ENCODE peak calls at places on chromosomes 7 and 10, in six cellular contexts. One of them, this sample, is unnamed.

GRCh38 chr7:44338600-44338999 is 13.2 kb upstream of the CAMK2B start:
- DNase-seq in right cardiac atrium: no peak
- DNase-seq in stimulated activated CD4-positive, alpha-beta T cell treated with anti-CD3 and anti-CD28 coated beads, TNF-alpha, amount 100 ng/mL, for 24 hours: no peak
- DNase-seq in uterus: no peak
- DNase-seq in G401: no peak
- DNase-seq in astrocyte of the hippocampus: no peak
- DNase-seq in this sample: no peak

GRCh38 chr7:28502408-28502807 is 90.1 kb downstream of the CREB5 start:
- DNase-seq in astrocyte of the hippocampus: no peak
- DNase-seq in uterus: no peak
- DNase-seq in right cardiac atrium: no peak
- DNase-seq in stimulated activated CD4-positive, alpha-beta T cell treated with anti-CD3 and anti-CD28 coated beads, TNF-alpha, amount 100 ng/mL, for 24 hours: no peak
- DNase-seq in G401: no peak
- DNase-seq in this sample: no peak

GRCh38 chr7:77565917-77566316 is 28.8 kb downstream of the PTPN12 start:
- DNase-seq in right cardiac atrium: no peak
- DNase-seq in astrocyte of the hippocampus: no peak
- DNase-seq in uterus: no peak
- DNase-seq in stimulated activated CD4-positive, alpha-beta T cell treated with anti-CD3 and anti-CD28 coated beads, TNF-alpha, amount 100 ng/mL, for 24 hours: no peak
- DNase-seq in G401: no peak
- DNase-seq in this sample: no peak

GRCh38 chr7:5230272-5231067 is 40.4 kb downstream of the WIPI2 start:
- DNase-seq in right cardiac atrium: peak; percentile 28
- DNase-seq in G401: no peak
- DNase-seq in stimulated activated CD4-positive, alpha-beta T cell treated with anti-CD3 and anti-CD28 coated beads, TNF-alpha, amount 100 ng/mL, for 24 hours: no peak
- DNase-seq in astrocyte of the hippocampus: no peak
- DNase-seq in uterus: no peak
- DNase-seq in this sample: no peak

GRCh38 chr10:71964669-71965515 is 697 bp downstream of the CHST3 start:
- DNase-seq in G401: no peak
- DNase-seq in uterus: peak; percentile 66
- DNase-seq in stimulated activated CD4-positive, alpha-beta T cell treated with anti-CD3 and anti-CD28 coated beads, TNF-alpha, amount 100 ng/mL, for 24 hours: peak; percentile 64
- DNase-seq in astrocyte of the hippocampus: peak; percentile 82
- DNase-seq in right cardiac atrium: peak; percentile 88
- DNase-seq in this sample: peak; percentile 79

GRCh38 chr10:127424594-127425264 is 124.4 kb upstream of the NPS start:
- DNase-seq in astrocyte of the hippocampus: no peak
- DNase-seq in stimulated activated CD4-positive, alpha-beta T cell treated with anti-CD3 and anti-CD28 coated beads, TNF-alpha, amount 100 ng/mL, for 24 hours: no peak
- DNase-seq in uterus: peak; percentile 78
- DNase-seq in G401: no peak
- DNase-seq in right cardiac atrium: peak; percentile 65
- DNase-seq in this sample: no peak

GRCh38 chr7:27605689-27606269 is 56.9 kb downstream of the HIBADH start:
- DNase-seq in G401: no peak
- DNase-seq in stimulated activated CD4-positive, alpha-beta T cell treated with anti-CD3 and anti-CD28 coated beads, TNF-alpha, amount 100 ng/mL, for 24 hours: no peak
- DNase-seq in right cardiac atrium: no peak
- DNase-seq in astrocyte of the hippocampus: peak; percentile 48
- DNase-seq in uterus: no peak
- DNase-seq in this sample: no peak

GRCh38 chr7:69825031-69825681 is 226.9 kb downstream of the AUTS2 start:
- DNase-seq in uterus: no peak
- DNase-seq in stimulated activated CD4-positive, alpha-beta T cell treated with anti-CD3 and anti-CD28 coated beads, TNF-alpha, amount 100 ng/mL, for 24 hours: no peak
- DNase-seq in G401: no peak
- DNase-seq in astrocyte of the hippocampus: no peak
- DNase-seq in right cardiac atrium: no peak
- DNase-seq in this sample: no peak

GRCh38 chr10:116974442-116975005 is 30.5 kb downstream of the SHTN1 start:
- DNase-seq in G401: no peak
- DNase-seq in astrocyte of the hippocampus: peak; percentile 64
- DNase-seq in stimulated activated CD4-positive, alpha-beta T cell treated with anti-CD3 and anti-CD28 coated beads, TNF-alpha, amount 100 ng/mL, for 24 hours: no peak
- DNase-seq in right cardiac atrium: no peak
- DNase-seq in uterus: no peak
- DNase-seq in this sample: peak; percentile 23

GRCh38 chr10:73862011-73862410 is 12.3 kb downstream of the CAMK2G start:
- DNase-seq in right cardiac atrium: no peak
- DNase-seq in G401: no peak
- DNase-seq in uterus: no peak
- DNase-seq in astrocyte of the hippocampus: no peak
- DNase-seq in stimulated activated CD4-positive, alpha-beta T cell treated with anti-CD3 and anti-CD28 coated beads, TNF-alpha, amount 100 ng/mL, for 24 hours: no peak
- DNase-seq in this sample: no peak

GRCh38 chr7:151941009-151941408 is 15.2 kb upstream of the GALNTL5 start:
- DNase-seq in stimulated activated CD4-positive, alpha-beta T cell treated with anti-CD3 and anti-CD28 coated beads, TNF-alpha, amount 100 ng/mL, for 24 hours: no peak
- DNase-seq in G401: no peak
- DNase-seq in astrocyte of the hippocampus: no peak
- DNase-seq in right cardiac atrium: no peak
- DNase-seq in uterus: no peak
- DNase-seq in this sample: no peak

GRCh38 chr7:129851810-129852209 is 101.0 kb downstream of the UBE2H start:
- DNase-seq in right cardiac atrium: no peak
- DNase-seq in uterus: no peak
- DNase-seq in astrocyte of the hippocampus: no peak
- DNase-seq in G401: no peak
- DNase-seq in stimulated activated CD4-positive, alpha-beta T cell treated with anti-CD3 and anti-CD28 coated beads, TNF-alpha, amount 100 ng/mL, for 24 hours: no peak
- DNase-seq in this sample: no peak

GRCh38 chr10:103812004-103812403 is 43.4 kb downstream of the SH3PXD2A start:
- DNase-seq in G401: no peak
- DNase-seq in right cardiac atrium: no peak
- DNase-seq in astrocyte of the hippocampus: no peak
- DNase-seq in stimulated activated CD4-positive, alpha-beta T cell treated with anti-CD3 and anti-CD28 coated beads, TNF-alpha, amount 100 ng/mL, for 24 hours: no peak
- DNase-seq in uterus: no peak
- DNase-seq in this sample: no peak

GRCh38 chr10:14583252-14583651 is 191.4 kb downstream of the FAM107B start:
- DNase-seq in astrocyte of the hippocampus: no peak
- DNase-seq in stimulated activated CD4-positive, alpha-beta T cell treated with anti-CD3 and anti-CD28 coated beads, TNF-alpha, amount 100 ng/mL, for 24 hours: peak; percentile 80
- DNase-seq in right cardiac atrium: no peak
- DNase-seq in uterus: no peak
- DNase-seq in G401: no peak
- DNase-seq in this sample: no peak

GRCh38 chr7:90520484-90520883 is 51.0 kb downstream of the PTTG1IP2 start:
- DNase-seq in G401: no peak
- DNase-seq in right cardiac atrium: no peak
- DNase-seq in stimulated activated CD4-positive, alpha-beta T cell treated with anti-CD3 and anti-CD28 coated beads, TNF-alpha, amount 100 ng/mL, for 24 hours: no peak
- DNase-seq in uterus: no peak
- DNase-seq in astrocyte of the hippocampus: no peak
- DNase-seq in this sample: no peak

GRCh38 chr10:48594799-48595198 is 10.1 kb downstream of the ARHGAP22 start:
- DNase-seq in right cardiac atrium: no peak
- DNase-seq in stimulated activated CD4-positive, alpha-beta T cell treated with anti-CD3 and anti-CD28 coated beads, TNF-alpha, amount 100 ng/mL, for 24 hours: no peak
- DNase-seq in G401: no peak
- DNase-seq in astrocyte of the hippocampus: no peak
- DNase-seq in uterus: no peak
- DNase-seq in this sample: no peak

GRCh38 chr10:3828404-3829192 is 43.6 kb upstream of the KLF6 start:
- DNase-seq in uterus: peak; percentile 27
- DNase-seq in stimulated activated CD4-positive, alpha-beta T cell treated with anti-CD3 and anti-CD28 coated beads, TNF-alpha, amount 100 ng/mL, for 24 hours: peak; percentile 40
- DNase-seq in astrocyte of the hippocampus: peak; percentile 56
- DNase-seq in right cardiac atrium: no peak
- DNase-seq in G401: no peak
- DNase-seq in this sample: no peak

GRCh38 chr10:132266594-132267161 is 41.1 kb downstream of the STK32C start:
- DNase-seq in uterus: no peak
- DNase-seq in right cardiac atrium: peak; percentile 42
- DNase-seq in stimulated activated CD4-positive, alpha-beta T cell treated with anti-CD3 and anti-CD28 coated beads, TNF-alpha, amount 100 ng/mL, for 24 hours: no peak
- DNase-seq in G401: no peak
- DNase-seq in astrocyte of the hippocampus: no peak
- DNase-seq in this sample: no peak

This sample was measured in H54.